ENCODE peak calls at places on chromosome 13, in four cellular contexts. One of them, this sample, is unnamed.
A peak's percentile ranks its signal among the peaks of the same experiment; 100 is the strongest.

GRCh38 chr13:110319774-110320509 is 12.9 kb downstream of the COL4A2 start:
- DNase-seq in H9: peak; percentile 25
- DNase-seq in IMR-90: peak; percentile 86
- DNase-seq in neuronal stem cell: no peak
- DNase-seq in this sample: peak; percentile 86

GRCh38 chr13:32278456-32278855 is 36.7 kb downstream of the ZAR1L start:
- DNase-seq in H9: no peak
- DNase-seq in IMR-90: peak; percentile 91
- DNase-seq in neuronal stem cell: no peak
- DNase-seq in this sample: peak; percentile 52

GRCh38 chr13:106573855-106574254 is 5.9 kb upstream of the ARGLU1 start:
- DNase-seq in IMR-90: peak; percentile 15
- DNase-seq in H9: no peak
- DNase-seq in neuronal stem cell: no peak
- DNase-seq in this sample: no peak

GRCh38 chr13:75754936-75755335 is 118.8 kb downstream of the LMO7 start:
- DNase-seq in IMR-90: no peak
- DNase-seq in neuronal stem cell: no peak
- DNase-seq in H9: no peak
- DNase-seq in this sample: no peak

GRCh38 chr13:37905736-37906135 is 36.2 kb upstream of the TRPC4 start:
- DNase-seq in H9: no peak
- DNase-seq in neuronal stem cell: no peak
- DNase-seq in IMR-90: no peak
- DNase-seq in this sample: no peak

GRCh38 chr13:29858667-29859066 is 8.2 kb upstream of the UBL3 start:
- DNase-seq in neuronal stem cell: no peak
- DNase-seq in IMR-90: peak; percentile 59
- DNase-seq in H9: no peak
- DNase-seq in this sample: no peak

GRCh38 chr13:95809429-95809828 is 132.5 kb downstream of the DNAJC3 start:
- DNase-seq in neuronal stem cell: no peak
- DNase-seq in IMR-90: no peak
- DNase-seq in H9: no peak
- DNase-seq in this sample: no peak

GRCh38 chr13:40272776-40273139 is 393.7 kb downstream of the FOXO1 start:
- DNase-seq in neuronal stem cell: no peak
- DNase-seq in IMR-90: peak; percentile 8
- DNase-seq in H9: no peak
- DNase-seq in this sample: no peak

GRCh38 chr13:77185721-77186120 is 141.2 kb downstream of the MYCBP2 start:
- DNase-seq in H9: no peak
- DNase-seq in neuronal stem cell: no peak
- DNase-seq in IMR-90: no peak
- DNase-seq in this sample: no peak

GRCh38 chr13:40772765-40773473 is 1.9 kb upstream of the MRPS31 start:
- DNase-seq in neuronal stem cell: no peak
- DNase-seq in H9: no peak
- DNase-seq in IMR-90: no peak
- DNase-seq in this sample: no peak

DNA sequence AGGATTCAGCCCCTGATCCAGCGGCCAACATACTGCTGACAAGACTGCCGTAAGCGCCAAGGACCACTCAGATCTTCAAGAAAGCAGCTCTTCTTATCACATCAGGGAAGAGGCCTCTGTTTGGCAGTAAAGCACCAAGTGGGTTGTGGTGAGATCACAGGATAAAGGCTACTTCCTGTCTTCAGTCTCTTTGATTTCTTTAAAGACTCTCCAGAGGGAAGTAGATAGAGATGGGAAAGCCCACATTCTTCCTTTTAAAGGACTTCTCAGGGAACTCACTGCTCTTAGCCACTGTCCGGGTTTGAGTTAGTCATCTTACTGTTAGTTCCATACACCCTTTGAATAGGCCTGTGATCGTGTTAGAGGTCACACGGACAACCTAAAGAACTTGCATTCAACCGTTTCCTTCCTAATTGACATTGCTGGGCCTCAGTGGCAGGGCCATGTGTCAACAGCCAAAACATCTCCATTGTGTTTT is 47.2 kb upstream of the POMP start:
- DNase-seq in IMR-90: peak; percentile 44
- DNase-seq in neuronal stem cell: no peak
- DNase-seq in H9: no peak
- DNase-seq in this sample: peak; percentile 72
- H2AK5ac ChIP-seq in IMR-90: peak overlapping the region; percentile 98
- H2AK5ac ChIP-seq in neuronal stem cell: no peak overlapping the region
- H2AK5ac ChIP-seq in H9: no peak overlapping the region
- H2AK5ac ChIP-seq in this sample: no peak overlapping the region

DNA sequence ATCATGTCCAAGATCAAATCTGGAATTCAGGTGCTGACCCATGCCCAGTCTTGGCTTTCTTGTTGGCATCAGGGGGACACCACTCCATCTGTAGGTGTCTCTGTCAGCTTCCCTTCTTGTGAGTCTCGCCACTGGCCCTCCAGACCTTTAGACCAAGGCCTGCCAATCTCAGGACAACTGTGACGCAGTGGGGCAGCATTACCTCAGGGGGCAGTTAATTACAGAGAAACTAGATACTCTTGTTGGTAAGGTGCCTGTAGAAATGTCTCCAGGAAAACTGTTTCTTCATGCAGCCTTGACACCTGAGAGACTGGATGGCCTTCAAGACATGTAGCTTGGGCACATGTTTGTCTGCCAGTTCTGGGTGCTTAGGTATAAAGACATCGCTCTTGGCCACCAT is 46.7 kb upstream of the DACH1 start:
- DNase-seq in neuronal stem cell: no peak
- DNase-seq in H9: no peak
- DNase-seq in IMR-90: no peak
- DNase-seq in this sample: no peak
- H3K14ac ChIP-seq in neuronal stem cell: no peak overlapping the region
- H3K14ac ChIP-seq in H9: no peak overlapping the region
- H3K14ac ChIP-seq in IMR-90: no peak overlapping the region
- H3K14ac ChIP-seq in this sample: no peak overlapping the region

DNA sequence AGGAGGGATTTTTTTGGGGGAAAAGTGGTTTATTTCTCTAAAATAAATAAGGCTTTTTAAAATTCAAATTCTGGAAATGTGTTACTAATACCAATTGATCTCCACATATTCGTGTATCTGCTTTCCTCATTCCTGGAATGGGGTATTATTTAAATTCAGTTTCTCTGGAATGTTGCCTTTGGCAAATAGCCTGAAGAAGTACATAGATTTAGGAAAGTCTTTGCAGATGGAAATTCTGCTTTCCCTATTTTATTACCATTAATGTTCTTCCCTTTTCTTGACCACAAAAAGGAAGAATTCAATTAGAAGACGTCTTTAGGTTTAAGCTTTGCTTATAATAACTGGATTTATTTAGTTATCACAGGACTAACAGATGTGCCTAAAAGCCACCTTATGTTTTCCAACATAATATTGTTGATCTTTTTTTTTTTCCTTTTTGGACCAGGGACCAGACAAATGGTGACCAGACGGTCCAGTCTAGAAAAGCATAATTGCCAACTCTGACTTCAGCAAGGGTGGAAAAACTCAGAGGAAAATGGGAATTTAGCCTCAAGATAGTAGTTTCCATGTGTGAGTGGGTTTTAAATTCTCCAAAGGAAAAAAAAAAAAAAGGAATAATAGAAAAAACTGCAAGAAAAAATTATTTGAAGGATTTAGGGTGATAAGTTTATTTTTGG is 210.1 kb upstream of the SPRY2 start:
- DNase-seq in neuronal stem cell: no peak
- DNase-seq in H9: no peak
- DNase-seq in IMR-90: no peak
- DNase-seq in this sample: no peak
- H3K4ac ChIP-seq in neuronal stem cell: no peak overlapping the region
- H3K4ac ChIP-seq in H9: no peak overlapping the region
- H3K4ac ChIP-seq in IMR-90: no peak overlapping the region
- H3K4ac ChIP-seq in this sample: no peak overlapping the region

DNA sequence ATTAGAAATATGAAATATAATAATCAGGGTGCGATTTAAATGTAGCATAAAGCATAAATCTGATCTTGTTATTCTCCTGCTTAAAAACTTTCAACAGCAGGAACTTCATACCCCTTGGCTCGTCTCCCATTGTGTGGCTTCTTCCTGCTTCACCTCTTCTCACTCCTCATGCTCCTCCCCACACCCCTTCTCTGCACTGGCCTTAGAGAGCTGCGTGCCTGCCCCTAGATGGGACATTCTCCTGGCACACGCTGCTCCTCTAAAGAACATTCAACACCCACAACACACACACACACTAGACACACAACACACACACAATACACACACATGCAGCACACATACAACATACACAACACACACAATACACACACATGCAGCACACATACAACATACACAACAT is 104.6 kb upstream of the RAP2A start:
- DNase-seq in H9: no peak
- DNase-seq in IMR-90: peak; percentile 44
- DNase-seq in neuronal stem cell: no peak
- DNase-seq in this sample: no peak
- H2AK5ac ChIP-seq in H9: no peak overlapping the region
- H2AK5ac ChIP-seq in IMR-90: peak overlapping the region; percentile 46
- H2AK5ac ChIP-seq in neuronal stem cell: no peak overlapping the region
- H2AK5ac ChIP-seq in this sample: peak overlapping the region; percentile 65

This sample was measured in mesenchymal stem cell.